ENCODE peak calls at places on chromosomes 11 and 22, in nine cellular contexts. Z is WERI-Rb-1; O is T-helper 2 cell; H is amniotic stem cell; J is foreskin melanocyte; Y is Right ventricle myocardium inferior; L is stimulated activated CD8-positive, alpha-beta memory T cell treated with anti-CD3 and anti-CD28 coated beads, Interleukin-7, amount 100 ng/mL, for 1 hour; N is adrenal gland; F is memory B cell. T is an unnamed sample.

GRCh38 chr11:73426184-73426845 is 50.1 kb downstream of the RELT start:
- DNase-seq in Z (no peak), O (no peak), H (no peak), J (no peak), Y (no peak), L (no peak), N (no peak), F (no peak), T (no peak)

GRCh38 chr11:114026355-114026754 is 33.2 kb upstream of the ZBTB16 start:
- DNase-seq in Z (no peak), O (peak; percentile 61), H (no peak), J (no peak), Y (no peak), L (no peak), N (no peak), F (no peak), T (no peak)

GRCh38 chr11:65274734-65275682 is 13.2 kb downstream of the POLA2 start:
- DNase-seq in Z (peak; percentile 75), O (peak; percentile 43), H (peak; percentile 97), J (peak; percentile 51), Y (peak; percentile 79), L (no peak), N (peak; percentile 84), F (peak; percentile 18), T (peak; percentile 95)

GRCh38 chr11:110355011-110355744 is 58.8 kb upstream of the RDX start:
- DNase-seq in Z (peak; percentile 50), O (no peak), H (no peak), J (peak; percentile 71), Y (no peak), L (no peak), N (peak; percentile 55), F (no peak), T (no peak)

GRCh38 chr11:9004310-9004945 is 627 bp upstream of the NRIP3 start:
- DNase-seq in Z (no peak), O (no peak), H (no peak), J (no peak), Y (no peak), L (no peak), N (peak; percentile 42), F (no peak), T (no peak)

GRCh38 chr11:3894128-3894731 is 38.8 kb downstream of the STIM1 start:
- DNase-seq in Z (no peak), O (peak; percentile 19), H (no peak), J (no peak), Y (peak; percentile 73), L (no peak), N (no peak), F (peak; percentile 91), T (no peak)

GRCh38 chr11:102666331-102666957 is 39.1 kb downstream of the MMP27 start:
- DNase-seq in Z (peak; percentile 24), O (peak; percentile 38), H (no peak), J (peak; percentile 50), Y (no peak), L (no peak), N (peak; percentile 18), F (no peak), T (peak; percentile 11)

GRCh38 chr11:110337570-110338193 is 41.3 kb upstream of the RDX start:
- DNase-seq in Z (no peak), O (peak; percentile 51), H (no peak), J (peak; percentile 94), Y (no peak), L (no peak), N (peak; percentile 40), F (no peak), T (peak; percentile 11)

GRCh38 chr11:59053387-59053786 is 32.7 kb upstream of the GLYATL1B start:
- DNase-seq in Z (peak; percentile 49), O (peak; percentile 68), H (peak; percentile 38), J (peak; percentile 27), Y (peak; percentile 78), L (peak; percentile 68), N (peak; percentile 61), F (peak; percentile 52), T (peak; percentile 19)

GRCh38 chr22:27088026-27088425 is 430.6 kb downstream of the MIAT start:
- DNase-seq in Z (no peak), O (no peak), H (no peak), J (no peak), Y (no peak), L (no peak), N (no peak), F (no peak), T (peak; percentile 37)

GRCh38 chr11:42768576-42768975 is 543.2 kb upstream of the API5 start:
- DNase-seq in Z (no peak), O (no peak), H (no peak), J (no peak), Y (no peak), L (no peak), N (no peak), F (no peak), T (no peak)

GRCh38 chr11:112478806-112479205 is 218.1 kb upstream of the PLET1 start:
- DNase-seq in Z (no peak), O (no peak), H (no peak), J (no peak), Y (no peak), L (no peak), N (no peak), F (no peak), T (no peak)

GRCh38 chr11:107619926-107620325 is 29.0 kb downstream of the ELMOD1 start:
- DNase-seq in Z (no peak), O (no peak), H (no peak), J (no peak), Y (no peak), L (no peak), N (no peak), F (no peak), T (no peak)

GRCh38 chr22:33922268-33922667 is 2.0 kb upstream of the LARGE1 start:
- DNase-seq in Z (peak; percentile 38), O (peak; percentile 8), H (no peak), J (peak; percentile 33), Y (no peak), L (no peak), N (no peak), F (no peak), T (no peak)

GRCh38 chr11:75492181-75492820 is 33.4 kb downstream of the GDPD5 start:
- DNase-seq in Z (peak; percentile 52), O (peak; percentile 76), H (no peak), J (no peak), Y (no peak), L (peak; percentile 14), N (no peak), F (peak; percentile 40), T (no peak)

GRCh38 chr11:58625826-58626460 is 3.5 kb downstream of the CNTF start:
- DNase-seq in Z (no peak), O (no peak), H (no peak), J (no peak), Y (no peak), L (no peak), N (no peak), F (no peak), T (peak; percentile 67)

GRCh38 chr22:25514436-25514835 is 50.0 kb upstream of the GRK3 start:
- DNase-seq in Z (no peak), O (no peak), H (no peak), J (no peak), Y (no peak), L (no peak), N (no peak), F (no peak), T (no peak)

GRCh38 chr11:23727821-23728220 is 769.0 kb upstream of the LUZP2 start:
- DNase-seq in Z (no peak), O (no peak), H (peak; percentile 48), J (no peak), Y (no peak), L (no peak), N (no peak), F (no peak), T (peak; percentile 65)

GRCh38 chr11:70828498-70829159 is 423.7 kb downstream of the SHANK2 start:
- DNase-seq in Z (no peak), O (no peak), H (no peak), J (no peak), Y (peak; percentile 55), L (no peak), N (peak; percentile 76), F (no peak), T (no peak)

GRCh38 chr22:38403806-38404205 is 51.2 kb downstream of the KCNJ4 start:
- DNase-seq in Z (no peak), O (no peak), H (no peak), J (no peak), Y (no peak), L (no peak), N (no peak), F (no peak), T (no peak)

GRCh38 chr11:120125005-120125404 is 12.9 kb downstream of the TRIM29 start:
- DNase-seq in Z (no peak), O (no peak), H (no peak), J (no peak), Y (no peak), L (no peak), N (peak; percentile 87), F (no peak), T (no peak)

GRCh38 chr11:67022961-67023956 is at the start of gene SYT12:
- DNase-seq in Z (peak; percentile 16), O (peak; percentile 21), H (no peak), J (no peak), Y (no peak), L (no peak), N (no peak), F (no peak), T (no peak)

GRCh38 chr11:20049231-20049630 is 111.0 kb downstream of the DBX1 start:
- DNase-seq in Z (no peak), O (no peak), H (no peak), J (no peak), Y (no peak), L (no peak), N (no peak), F (no peak), T (no peak)

GRCh38 chr11:108122166-108122628 is 830 bp downstream of the ACAT1 start:
- DNase-seq in Z (no peak), O (no peak), H (no peak), J (no peak), Y (no peak), L (no peak), N (no peak), F (no peak), T (no peak)

GRCh38 chr11:27218498-27219038 is 144.4 kb downstream of the CCDC34 start:
- DNase-seq in Z (no peak), O (no peak), H (peak; percentile 71), J (no peak), Y (no peak), L (no peak), N (no peak), F (no peak), T (peak; percentile 76)

GRCh38 chr11:46446343-46446751 is 54.8 kb upstream of the CHRM4 start:
- DNase-seq in Z (no peak), O (no peak), H (no peak), J (no peak), Y (no peak), L (no peak), N (no peak), F (no peak), T (no peak)

GRCh38 chr11:41281131-41281742 is 178.2 kb downstream of the LRRC4C start:
- DNase-seq in Z (no peak), O (no peak), H (no peak), J (no peak), Y (no peak), L (no peak), N (no peak), F (no peak), T (peak; percentile 30)

GRCh38 chr11:9756461-9756860 is 92.6 kb downstream of the SWAP70 start:
- DNase-seq in Z (no peak), O (no peak), H (no peak), J (no peak), Y (no peak), L (no peak), N (no peak), F (peak; percentile 54), T (no peak)

GRCh38 chr11:44746894-44747293 is 20.1 kb downstream of the TSPAN18 start:
- DNase-seq in Z (no peak), O (no peak), H (no peak), J (no peak), Y (peak; percentile 78), L (no peak), N (no peak), F (no peak), T (no peak)

GRCh38 chr11:8062781-8063257 is 18.2 kb upstream of the TUB start:
- DNase-seq in Z (no peak), O (no peak), H (no peak), J (no peak), Y (no peak), L (no peak), N (no peak), F (no peak), T (no peak)

GRCh38 chr11:1650918-1651262 is 21.3 kb downstream of the KRTAP5-5 start:
- DNase-seq in Z (no peak), O (no peak), H (no peak), J (no peak), Y (no peak), L (no peak), N (no peak), F (no peak), T (no peak)

T was measured in non-pigmented ciliary epithelial cell.